ENCODE peak calls at places on chromosomes 12 and 14, in nine cellular contexts. K, V, Y, X, W, E, J, D and T are unnamed samples.
A peak's percentile ranks its signal among the peaks of the same experiment; 100 is the strongest.

GRCh38 chr14:60206249-60206670 is 41.1 kb upstream of the DHRS7 start:
- DNase-seq in K (no peak), V (no peak), Y (no peak), X (no peak), W (no peak), E (no peak), J (no peak), D (no peak), T (no peak)

GRCh38 chr12:24482044-24482443 is 466.9 kb downstream of the BCAT1 start:
- DNase-seq in K (no peak), V (no peak), Y (no peak), X (no peak), W (no peak), E (no peak), J (no peak), D (no peak), T (no peak)

GRCh38 chr12:22500100-22500499 is 44.2 kb downstream of the C2CD5 start:
- DNase-seq in K (no peak), V (no peak), Y (no peak), X (no peak), W (no peak), E (no peak), J (no peak), D (no peak), T (no peak)

GRCh38 chr12:94616217-94616729 is 34.1 kb downstream of the TMCC3 start:
- DNase-seq in K (no peak), V (peak; percentile 66), Y (peak; percentile 47), X (peak; percentile 12), W (no peak), E (peak; percentile 45), J (peak; percentile 70), D (no peak), T (no peak)

GRCh38 chr14:53534841-53535240 is 381.7 kb upstream of the DDHD1 start:
- DNase-seq in K (no peak), V (no peak), Y (no peak), X (no peak), W (no peak), E (no peak), J (no peak), D (no peak), T (no peak)

GRCh38 chr14:75662966-75663365 is 1.9 kb downstream of the TTLL5 start:
- DNase-seq in K (no peak), V (no peak), Y (no peak), X (no peak), W (no peak), E (no peak), J (no peak), D (no peak), T (no peak)

GRCh38 chr14:100239200-100239839 is 376 bp downstream of the YY1 start:
- DNase-seq in K (no peak), V (no peak), Y (no peak), X (peak; percentile 15), W (peak; percentile 34), E (no peak), J (peak; percentile 45), D (no peak), T (peak; percentile 40)

GRCh38 chr14:104183796-104184195 is 45.4 kb downstream of the KIF26A start:
- DNase-seq in K (no peak), V (no peak), Y (no peak), X (no peak), W (no peak), E (no peak), J (no peak), D (no peak), T (no peak)

GRCh38 chr12:82745807-82746206 is 59.1 kb downstream of the TMTC2 start:
- DNase-seq in K (no peak), V (no peak), Y (no peak), X (peak; percentile 22), W (no peak), E (no peak), J (no peak), D (no peak), T (no peak)

GRCh38 chr12:26011099-26011498 is 52.6 kb downstream of the RASSF8 start:
- DNase-seq in K (peak; percentile 28), V (no peak), Y (no peak), X (no peak), W (no peak), E (no peak), J (no peak), D (no peak), T (no peak)

GRCh38 chr12:124713436-124714082 is 146.1 kb upstream of the NCOR2 start:
- DNase-seq in K (peak; percentile 69), V (no peak), Y (peak; percentile 36), X (peak; percentile 76), W (peak; percentile 63), E (no peak), J (peak; percentile 45), D (no peak), T (peak; percentile 46)

GRCh38 chr14:63604626-63605025 is 37.0 kb downstream of the WDR89 start:
- DNase-seq in K (no peak), V (no peak), Y (no peak), X (no peak), W (no peak), E (no peak), J (no peak), D (no peak), T (no peak)

GRCh38 chr12:1176191-1176590 is 185.2 kb downstream of the ERC1 start:
- DNase-seq in K (no peak), V (no peak), Y (no peak), X (no peak), W (no peak), E (no peak), J (no peak), D (no peak), T (no peak)

GRCh38 chr14:46490150-46490769 is 161.3 kb downstream of the RPL10L start:
- DNase-seq in K (no peak), V (peak; percentile 29), Y (no peak), X (no peak), W (no peak), E (no peak), J (peak; percentile 18), D (no peak), T (no peak)

DNA sequence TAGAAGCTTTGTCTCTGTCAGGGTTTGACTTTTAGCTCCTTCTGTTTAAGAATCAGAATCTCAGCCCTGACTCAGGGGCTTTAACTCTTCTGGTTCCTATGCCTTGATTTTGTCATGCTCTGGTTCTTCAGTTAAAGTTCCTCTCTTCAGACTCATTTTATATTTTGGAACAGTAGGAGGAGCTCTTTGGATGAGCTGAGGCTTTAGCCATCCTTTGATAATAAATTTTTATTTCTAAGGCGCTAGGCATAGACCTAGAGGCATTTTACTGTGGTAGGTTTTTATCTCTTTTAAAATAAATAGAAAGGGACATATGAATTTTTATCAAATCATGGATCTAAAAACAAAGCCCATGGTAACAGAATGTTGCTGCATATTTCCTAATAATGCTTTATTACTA is 51.7 kb downstream of the ATP23 start:
- DNase-seq in K (no peak), V (no peak), Y (no peak), X (no peak), W (no peak), E (no peak), J (no peak), D (no peak), T (no peak)
- TF ChIP-seq CTCF in K (no peak), V (no peak), Y (no peak), X (no peak), W (no peak), E (no peak), J (no peak), D (peak; percentile 12), T (no peak)

DNA sequence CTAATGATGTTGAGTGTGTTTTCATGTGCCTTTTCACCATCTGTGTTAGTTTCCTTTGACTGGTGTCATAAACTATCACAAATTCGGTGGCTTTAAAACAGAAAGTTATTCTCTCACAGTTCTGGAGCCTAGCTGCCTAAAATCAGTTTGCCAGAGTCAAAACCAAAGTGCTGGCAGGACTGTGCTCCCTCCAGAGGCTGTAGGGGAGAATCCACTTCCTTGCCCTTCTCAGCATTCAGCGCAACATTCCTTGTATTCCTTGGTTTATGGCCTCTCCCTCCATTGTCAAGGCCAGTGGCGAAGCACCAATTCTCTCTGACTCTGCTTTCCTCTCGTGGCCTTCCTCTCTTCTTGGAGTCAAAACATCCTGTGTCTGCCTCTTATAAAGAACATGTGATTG is 174.2 kb upstream of the PDE3A start:
- DNase-seq in K (no peak), V (no peak), Y (no peak), X (no peak), W (no peak), E (no peak), J (no peak), D (no peak), T (no peak)
- TF ChIP-seq CTCF in K (no peak), V (no peak), Y (no peak), X (no peak), W (no peak), E (peak; percentile 38), J (no peak), D (peak; percentile 46), T (no peak)

DNA sequence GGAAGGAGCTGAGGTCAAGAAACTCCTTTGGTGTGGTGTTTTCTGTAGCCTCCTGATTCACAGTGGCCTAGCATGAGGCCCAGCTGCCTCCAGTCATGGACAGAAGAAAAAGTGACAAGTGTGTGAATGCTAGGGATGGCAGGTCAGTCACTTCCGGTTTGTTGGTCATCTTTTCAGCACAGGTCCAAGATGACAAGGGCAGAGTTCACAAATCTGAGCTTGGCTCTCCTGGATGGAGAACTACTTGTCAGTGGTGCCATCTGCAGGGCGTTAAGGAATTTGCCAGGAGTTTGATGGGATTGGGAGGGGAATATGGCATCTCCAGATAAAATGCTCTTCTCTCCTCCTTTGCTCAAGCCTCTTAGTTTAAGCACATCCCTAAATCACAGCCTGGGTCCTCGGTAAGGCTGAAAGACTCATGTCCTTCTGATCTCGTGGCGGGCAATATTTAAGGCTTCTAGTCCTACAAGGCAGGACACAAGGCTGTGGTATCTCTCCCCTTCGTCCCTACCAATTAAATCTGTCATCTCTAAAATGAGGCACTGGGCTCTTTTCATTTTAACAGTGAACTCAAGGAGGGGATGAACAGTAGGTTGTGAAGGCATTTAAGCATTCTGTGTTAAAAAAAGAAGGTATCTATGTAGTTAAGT is 10.0 kb downstream of the TUBA1B start:
- DNase-seq in K (peak; percentile 56), V (no peak), Y (peak; percentile 45), X (peak; percentile 54), W (no peak), E (peak; percentile 33), J (peak; percentile 56), D (no peak), T (no peak)
- TF ChIP-seq CTCF in K (peak; percentile 80), V (peak; percentile 79), Y (peak; percentile 29), X (peak; percentile 39), W (no peak), E (peak; percentile 66), J (peak; percentile 44), D (peak; percentile 75), T (no peak)

GRCh38 chr12:43112101-43112661 is 439.8 kb downstream of the ADAMTS20 start:
- DNase-seq in K (no peak), V (no peak), Y (no peak), X (no peak), W (no peak), E (no peak), J (no peak), D (no peak), T (no peak)

GRCh38 chr12:43111608-43112007 is 440.4 kb downstream of the ADAMTS20 start:
- DNase-seq in K (no peak), V (no peak), Y (no peak), X (no peak), W (no peak), E (no peak), J (no peak), D (no peak), T (no peak)

GRCh38 chr12:43114316-43114715 is 437.7 kb downstream of the ADAMTS20 start:
- DNase-seq in K (no peak), V (no peak), Y (no peak), X (no peak), W (no peak), E (no peak), J (no peak), D (no peak), T (no peak)

GRCh38 chr12:43113616-43114015 is 438.4 kb downstream of the ADAMTS20 start:
- DNase-seq in K (no peak), V (no peak), Y (no peak), X (no peak), W (no peak), E (no peak), J (no peak), D (no peak), T (no peak)

GRCh38 chr12:43113153-43113552 is 438.9 kb downstream of the ADAMTS20 start:
- DNase-seq in K (no peak), V (no peak), Y (no peak), X (no peak), W (no peak), E (no peak), J (no peak), D (no peak), T (no peak)
- TF ChIP-seq CTCF in K (no peak), V (no peak), Y (no peak), X (no peak), W (no peak), E (no peak), J (no peak), D (peak; percentile 52), T (no peak)